ENCODE peak calls at places on chromosomes 13 and 19, in eight cellular contexts. One of them, this sample, is unnamed.

GRCh38 chr19:44813331-44814131 is 4.6 kb downstream of the BCAM start:
- DNase-seq in amniotic stem cell: no peak
- DNase-seq in stimulated activated CD8-positive, alpha-beta memory T cell treated with anti-CD3 and anti-CD28 coated beads, Interleukin-4, amount 100 ng/mL, for 1 hour: no peak
- DNase-seq in NCI-H510A treated with DMSO at 0.1 percent for 48 hours: no peak
- DNase-seq in LHCN-M2: no peak
- DNase-seq in activated CD8-positive, alpha-beta memory T cell treated with anti-CD3 and anti-CD28 coated beads for 1 hour: no peak
- DNase-seq in AG04450: no peak
- DNase-seq in A549: no peak
- DNase-seq in this sample: no peak

GRCh38 chr19:19381007-19381926 is 24.2 kb upstream of the GATAD2A start:
- DNase-seq in amniotic stem cell: no peak
- DNase-seq in stimulated activated CD8-positive, alpha-beta memory T cell treated with anti-CD3 and anti-CD28 coated beads, Interleukin-4, amount 100 ng/mL, for 1 hour: no peak
- DNase-seq in NCI-H510A treated with DMSO at 0.1 percent for 48 hours: peak
- DNase-seq in LHCN-M2: no peak
- DNase-seq in activated CD8-positive, alpha-beta memory T cell treated with anti-CD3 and anti-CD28 coated beads for 1 hour: no peak
- DNase-seq in AG04450: no peak
- DNase-seq in A549: no peak
- DNase-seq in this sample: peak

GRCh38 chr19:28289294-28290063 is 923.5 kb downstream of the UQCRFS1 start:
- DNase-seq in amniotic stem cell: no peak
- DNase-seq in stimulated activated CD8-positive, alpha-beta memory T cell treated with anti-CD3 and anti-CD28 coated beads, Interleukin-4, amount 100 ng/mL, for 1 hour: no peak
- DNase-seq in NCI-H510A treated with DMSO at 0.1 percent for 48 hours: no peak
- DNase-seq in LHCN-M2: peak
- DNase-seq in activated CD8-positive, alpha-beta memory T cell treated with anti-CD3 and anti-CD28 coated beads for 1 hour: no peak
- DNase-seq in AG04450: no peak
- DNase-seq in A549: no peak
- DNase-seq in this sample: peak

GRCh38 chr13:32905864-32906180 is 110.4 kb upstream of the KL start:
- DNase-seq in amniotic stem cell: no peak
- DNase-seq in stimulated activated CD8-positive, alpha-beta memory T cell treated with anti-CD3 and anti-CD28 coated beads, Interleukin-4, amount 100 ng/mL, for 1 hour: no peak
- DNase-seq in NCI-H510A treated with DMSO at 0.1 percent for 48 hours: no peak
- DNase-seq in LHCN-M2: peak
- DNase-seq in activated CD8-positive, alpha-beta memory T cell treated with anti-CD3 and anti-CD28 coated beads for 1 hour: no peak
- DNase-seq in AG04450: no peak
- DNase-seq in A549: no peak
- DNase-seq in this sample: no peak

GRCh38 chr19:51687791-51688664 is 5.1 kb upstream of the SPACA6 start:
- DNase-seq in amniotic stem cell: peak
- DNase-seq in stimulated activated CD8-positive, alpha-beta memory T cell treated with anti-CD3 and anti-CD28 coated beads, Interleukin-4, amount 100 ng/mL, for 1 hour: no peak
- DNase-seq in NCI-H510A treated with DMSO at 0.1 percent for 48 hours: peak
- DNase-seq in LHCN-M2: peak
- DNase-seq in activated CD8-positive, alpha-beta memory T cell treated with anti-CD3 and anti-CD28 coated beads for 1 hour: no peak
- DNase-seq in AG04450: no peak
- DNase-seq in A549: peak
- DNase-seq in this sample: peak

GRCh38 chr13:92807343-92807742 is 419.3 kb upstream of the GPC6 start:
- DNase-seq in amniotic stem cell: no peak
- DNase-seq in stimulated activated CD8-positive, alpha-beta memory T cell treated with anti-CD3 and anti-CD28 coated beads, Interleukin-4, amount 100 ng/mL, for 1 hour: no peak
- DNase-seq in NCI-H510A treated with DMSO at 0.1 percent for 48 hours: no peak
- DNase-seq in LHCN-M2: no peak
- DNase-seq in activated CD8-positive, alpha-beta memory T cell treated with anti-CD3 and anti-CD28 coated beads for 1 hour: no peak
- DNase-seq in AG04450: no peak
- DNase-seq in A549: no peak
- DNase-seq in this sample: no peak

GRCh38 chr13:72643339-72643989 is 84.0 kb downstream of the MZT1 start:
- DNase-seq in amniotic stem cell: peak
- DNase-seq in stimulated activated CD8-positive, alpha-beta memory T cell treated with anti-CD3 and anti-CD28 coated beads, Interleukin-4, amount 100 ng/mL, for 1 hour: peak
- DNase-seq in NCI-H510A treated with DMSO at 0.1 percent for 48 hours: no peak
- DNase-seq in LHCN-M2: peak
- DNase-seq in activated CD8-positive, alpha-beta memory T cell treated with anti-CD3 and anti-CD28 coated beads for 1 hour: peak
- DNase-seq in AG04450: peak
- DNase-seq in A549: peak
- DNase-seq in this sample: peak

GRCh38 chr19:1019616-1019961 is 1.3 kb downstream of the TMEM259 start:
- DNase-seq in amniotic stem cell: no peak
- DNase-seq in stimulated activated CD8-positive, alpha-beta memory T cell treated with anti-CD3 and anti-CD28 coated beads, Interleukin-4, amount 100 ng/mL, for 1 hour: no peak
- DNase-seq in NCI-H510A treated with DMSO at 0.1 percent for 48 hours: no peak
- DNase-seq in LHCN-M2: no peak
- DNase-seq in activated CD8-positive, alpha-beta memory T cell treated with anti-CD3 and anti-CD28 coated beads for 1 hour: no peak
- DNase-seq in AG04450: no peak
- DNase-seq in A549: no peak
- DNase-seq in this sample: no peak

GRCh38 chr13:114196629-114197028 is 17.6 kb downstream of the CFAP97D2 start:
- DNase-seq in amniotic stem cell: no peak
- DNase-seq in stimulated activated CD8-positive, alpha-beta memory T cell treated with anti-CD3 and anti-CD28 coated beads, Interleukin-4, amount 100 ng/mL, for 1 hour: no peak
- DNase-seq in NCI-H510A treated with DMSO at 0.1 percent for 48 hours: no peak
- DNase-seq in LHCN-M2: no peak
- DNase-seq in activated CD8-positive, alpha-beta memory T cell treated with anti-CD3 and anti-CD28 coated beads for 1 hour: no peak
- DNase-seq in AG04450: no peak
- DNase-seq in A549: no peak
- DNase-seq in this sample: no peak

GRCh38 chr13:45833663-45834062 is 17.9 kb downstream of the SIAH3 start:
- DNase-seq in amniotic stem cell: no peak
- DNase-seq in stimulated activated CD8-positive, alpha-beta memory T cell treated with anti-CD3 and anti-CD28 coated beads, Interleukin-4, amount 100 ng/mL, for 1 hour: no peak
- DNase-seq in NCI-H510A treated with DMSO at 0.1 percent for 48 hours: no peak
- DNase-seq in LHCN-M2: peak
- DNase-seq in activated CD8-positive, alpha-beta memory T cell treated with anti-CD3 and anti-CD28 coated beads for 1 hour: no peak
- DNase-seq in AG04450: no peak
- DNase-seq in A549: no peak
- DNase-seq in this sample: no peak

GRCh38 chr13:98307744-98308524 is 130.9 kb upstream of the RNF113B start:
- DNase-seq in amniotic stem cell: no peak
- DNase-seq in stimulated activated CD8-positive, alpha-beta memory T cell treated with anti-CD3 and anti-CD28 coated beads, Interleukin-4, amount 100 ng/mL, for 1 hour: no peak
- DNase-seq in NCI-H510A treated with DMSO at 0.1 percent for 48 hours: no peak
- DNase-seq in LHCN-M2: no peak
- DNase-seq in activated CD8-positive, alpha-beta memory T cell treated with anti-CD3 and anti-CD28 coated beads for 1 hour: no peak
- DNase-seq in AG04450: no peak
- DNase-seq in A549: no peak
- DNase-seq in this sample: no peak

GRCh38 chr13:39565036-39565949 is 37.7 kb downstream of the LHFPL6 start:
- DNase-seq in amniotic stem cell: peak
- DNase-seq in stimulated activated CD8-positive, alpha-beta memory T cell treated with anti-CD3 and anti-CD28 coated beads, Interleukin-4, amount 100 ng/mL, for 1 hour: no peak
- DNase-seq in NCI-H510A treated with DMSO at 0.1 percent for 48 hours: no peak
- DNase-seq in LHCN-M2: peak
- DNase-seq in activated CD8-positive, alpha-beta memory T cell treated with anti-CD3 and anti-CD28 coated beads for 1 hour: no peak
- DNase-seq in AG04450: peak
- DNase-seq in A549: peak
- DNase-seq in this sample: no peak

GRCh38 chr13:66468656-66469055 is 761.5 kb downstream of the PCDH9 start:
- DNase-seq in amniotic stem cell: no peak
- DNase-seq in stimulated activated CD8-positive, alpha-beta memory T cell treated with anti-CD3 and anti-CD28 coated beads, Interleukin-4, amount 100 ng/mL, for 1 hour: no peak
- DNase-seq in NCI-H510A treated with DMSO at 0.1 percent for 48 hours: no peak
- DNase-seq in LHCN-M2: no peak
- DNase-seq in activated CD8-positive, alpha-beta memory T cell treated with anti-CD3 and anti-CD28 coated beads for 1 hour: no peak
- DNase-seq in AG04450: no peak
- DNase-seq in A549: no peak
- DNase-seq in this sample: no peak

GRCh38 chr13:111183087-111183645 is 68.1 kb downstream of the ARHGEF7 start:
- DNase-seq in amniotic stem cell: no peak
- DNase-seq in stimulated activated CD8-positive, alpha-beta memory T cell treated with anti-CD3 and anti-CD28 coated beads, Interleukin-4, amount 100 ng/mL, for 1 hour: no peak
- DNase-seq in NCI-H510A treated with DMSO at 0.1 percent for 48 hours: no peak
- DNase-seq in LHCN-M2: no peak
- DNase-seq in activated CD8-positive, alpha-beta memory T cell treated with anti-CD3 and anti-CD28 coated beads for 1 hour: no peak
- DNase-seq in AG04450: no peak
- DNase-seq in A549: no peak
- DNase-seq in this sample: no peak

GRCh38 chr13:110702591-110703526 is 3.1 kb downstream of the CARS2 start:
- DNase-seq in amniotic stem cell: no peak
- DNase-seq in stimulated activated CD8-positive, alpha-beta memory T cell treated with anti-CD3 and anti-CD28 coated beads, Interleukin-4, amount 100 ng/mL, for 1 hour: no peak
- DNase-seq in NCI-H510A treated with DMSO at 0.1 percent for 48 hours: no peak
- DNase-seq in LHCN-M2: peak
- DNase-seq in activated CD8-positive, alpha-beta memory T cell treated with anti-CD3 and anti-CD28 coated beads for 1 hour: no peak
- DNase-seq in AG04450: no peak
- DNase-seq in A549: no peak
- DNase-seq in this sample: no peak

GRCh38 chr19:47427241-47428176 is 8.2 kb upstream of the MEIS3 start:
- DNase-seq in amniotic stem cell: no peak
- DNase-seq in stimulated activated CD8-positive, alpha-beta memory T cell treated with anti-CD3 and anti-CD28 coated beads, Interleukin-4, amount 100 ng/mL, for 1 hour: peak
- DNase-seq in NCI-H510A treated with DMSO at 0.1 percent for 48 hours: peak
- DNase-seq in LHCN-M2: no peak
- DNase-seq in activated CD8-positive, alpha-beta memory T cell treated with anti-CD3 and anti-CD28 coated beads for 1 hour: peak
- DNase-seq in AG04450: no peak
- DNase-seq in A549: peak
- DNase-seq in this sample: peak

GRCh38 chr19:45340232-45340898 is at the start of gene KLC3:
- DNase-seq in amniotic stem cell: no peak
- DNase-seq in stimulated activated CD8-positive, alpha-beta memory T cell treated with anti-CD3 and anti-CD28 coated beads, Interleukin-4, amount 100 ng/mL, for 1 hour: no peak
- DNase-seq in NCI-H510A treated with DMSO at 0.1 percent for 48 hours: no peak
- DNase-seq in LHCN-M2: no peak
- DNase-seq in activated CD8-positive, alpha-beta memory T cell treated with anti-CD3 and anti-CD28 coated beads for 1 hour: no peak
- DNase-seq in AG04450: no peak
- DNase-seq in A549: no peak
- DNase-seq in this sample: no peak

GRCh38 chr19:2275588-2276428 is 6.2 kb downstream of the PEAK3 start:
- DNase-seq in amniotic stem cell: no peak
- DNase-seq in stimulated activated CD8-positive, alpha-beta memory T cell treated with anti-CD3 and anti-CD28 coated beads, Interleukin-4, amount 100 ng/mL, for 1 hour: no peak
- DNase-seq in NCI-H510A treated with DMSO at 0.1 percent for 48 hours: no peak
- DNase-seq in LHCN-M2: no peak
- DNase-seq in activated CD8-positive, alpha-beta memory T cell treated with anti-CD3 and anti-CD28 coated beads for 1 hour: no peak
- DNase-seq in AG04450: no peak
- DNase-seq in A549: no peak
- DNase-seq in this sample: no peak

GRCh38 chr13:74090397-74090796 is 43.8 kb downstream of the KLF12 start:
- DNase-seq in amniotic stem cell: no peak
- DNase-seq in stimulated activated CD8-positive, alpha-beta memory T cell treated with anti-CD3 and anti-CD28 coated beads, Interleukin-4, amount 100 ng/mL, for 1 hour: no peak
- DNase-seq in NCI-H510A treated with DMSO at 0.1 percent for 48 hours: no peak
- DNase-seq in LHCN-M2: no peak
- DNase-seq in activated CD8-positive, alpha-beta memory T cell treated with anti-CD3 and anti-CD28 coated beads for 1 hour: no peak
- DNase-seq in AG04450: no peak
- DNase-seq in A549: no peak
- DNase-seq in this sample: no peak

GRCh38 chr19:56765107-56765506 is 75.4 kb downstream of the PEG3 start:
- DNase-seq in amniotic stem cell: no peak
- DNase-seq in stimulated activated CD8-positive, alpha-beta memory T cell treated with anti-CD3 and anti-CD28 coated beads, Interleukin-4, amount 100 ng/mL, for 1 hour: no peak
- DNase-seq in NCI-H510A treated with DMSO at 0.1 percent for 48 hours: no peak
- DNase-seq in LHCN-M2: no peak
- DNase-seq in activated CD8-positive, alpha-beta memory T cell treated with anti-CD3 and anti-CD28 coated beads for 1 hour: no peak
- DNase-seq in AG04450: no peak
- DNase-seq in A549: no peak
- DNase-seq in this sample: no peak

GRCh38 chr13:49840266-49840665 is 47.8 kb upstream of the KPNA3 start:
- DNase-seq in amniotic stem cell: no peak
- DNase-seq in stimulated activated CD8-positive, alpha-beta memory T cell treated with anti-CD3 and anti-CD28 coated beads, Interleukin-4, amount 100 ng/mL, for 1 hour: no peak
- DNase-seq in NCI-H510A treated with DMSO at 0.1 percent for 48 hours: no peak
- DNase-seq in LHCN-M2: no peak
- DNase-seq in activated CD8-positive, alpha-beta memory T cell treated with anti-CD3 and anti-CD28 coated beads for 1 hour: no peak
- DNase-seq in AG04450: no peak
- DNase-seq in A549: no peak
- DNase-seq in this sample: no peak

GRCh38 chr13:85528578-85529215 is 270.5 kb downstream of the SLITRK6 start:
- DNase-seq in amniotic stem cell: peak
- DNase-seq in stimulated activated CD8-positive, alpha-beta memory T cell treated with anti-CD3 and anti-CD28 coated beads, Interleukin-4, amount 100 ng/mL, for 1 hour: no peak
- DNase-seq in NCI-H510A treated with DMSO at 0.1 percent for 48 hours: no peak
- DNase-seq in LHCN-M2: peak
- DNase-seq in activated CD8-positive, alpha-beta memory T cell treated with anti-CD3 and anti-CD28 coated beads for 1 hour: no peak
- DNase-seq in AG04450: peak
- DNase-seq in A549: peak
- DNase-seq in this sample: no peak

GRCh38 chr13:34357435-34358232 is 539.7 kb downstream of the RFC3 start:
- DNase-seq in amniotic stem cell: peak
- DNase-seq in stimulated activated CD8-positive, alpha-beta memory T cell treated with anti-CD3 and anti-CD28 coated beads, Interleukin-4, amount 100 ng/mL, for 1 hour: no peak
- DNase-seq in NCI-H510A treated with DMSO at 0.1 percent for 48 hours: no peak
- DNase-seq in LHCN-M2: peak
- DNase-seq in activated CD8-positive, alpha-beta memory T cell treated with anti-CD3 and anti-CD28 coated beads for 1 hour: no peak
- DNase-seq in AG04450: peak
- DNase-seq in A549: peak
- DNase-seq in this sample: no peak

GRCh38 chr13:42836930-42837329 is 55.5 kb downstream of the FAM216B start:
- DNase-seq in amniotic stem cell: peak
- DNase-seq in stimulated activated CD8-positive, alpha-beta memory T cell treated with anti-CD3 and anti-CD28 coated beads, Interleukin-4, amount 100 ng/mL, for 1 hour: no peak
- DNase-seq in NCI-H510A treated with DMSO at 0.1 percent for 48 hours: peak
- DNase-seq in LHCN-M2: peak
- DNase-seq in activated CD8-positive, alpha-beta memory T cell treated with anti-CD3 and anti-CD28 coated beads for 1 hour: no peak
- DNase-seq in AG04450: no peak
- DNase-seq in A549: peak
- DNase-seq in this sample: peak

GRCh38 chr19:10290439-10290875 is 705 bp downstream of the ICAM5 start:
- DNase-seq in amniotic stem cell: no peak
- DNase-seq in stimulated activated CD8-positive, alpha-beta memory T cell treated with anti-CD3 and anti-CD28 coated beads, Interleukin-4, amount 100 ng/mL, for 1 hour: no peak
- DNase-seq in NCI-H510A treated with DMSO at 0.1 percent for 48 hours: no peak
- DNase-seq in LHCN-M2: peak
- DNase-seq in activated CD8-positive, alpha-beta memory T cell treated with anti-CD3 and anti-CD28 coated beads for 1 hour: no peak
- DNase-seq in AG04450: no peak
- DNase-seq in A549: no peak
- DNase-seq in this sample: no peak

GRCh38 chr19:20038358-20039202 is 725 bp downstream of the ZNF682 start:
- DNase-seq in amniotic stem cell: no peak
- DNase-seq in stimulated activated CD8-positive, alpha-beta memory T cell treated with anti-CD3 and anti-CD28 coated beads, Interleukin-4, amount 100 ng/mL, for 1 hour: no peak
- DNase-seq in NCI-H510A treated with DMSO at 0.1 percent for 48 hours: no peak
- DNase-seq in LHCN-M2: no peak
- DNase-seq in activated CD8-positive, alpha-beta memory T cell treated with anti-CD3 and anti-CD28 coated beads for 1 hour: no peak
- DNase-seq in AG04450: no peak
- DNase-seq in A549: no peak
- DNase-seq in this sample: peak

GRCh38 chr13:24106429-24106828 is 54.1 kb upstream of the SPATA13 start:
- DNase-seq in amniotic stem cell: no peak
- DNase-seq in stimulated activated CD8-positive, alpha-beta memory T cell treated with anti-CD3 and anti-CD28 coated beads, Interleukin-4, amount 100 ng/mL, for 1 hour: no peak
- DNase-seq in NCI-H510A treated with DMSO at 0.1 percent for 48 hours: no peak
- DNase-seq in LHCN-M2: no peak
- DNase-seq in activated CD8-positive, alpha-beta memory T cell treated with anti-CD3 and anti-CD28 coated beads for 1 hour: no peak
- DNase-seq in AG04450: no peak
- DNase-seq in A549: no peak
- DNase-seq in this sample: no peak

GRCh38 chr13:74560325-74560724 is 426.1 kb upstream of the KLF12 start:
- DNase-seq in amniotic stem cell: no peak
- DNase-seq in stimulated activated CD8-positive, alpha-beta memory T cell treated with anti-CD3 and anti-CD28 coated beads, Interleukin-4, amount 100 ng/mL, for 1 hour: no peak
- DNase-seq in NCI-H510A treated with DMSO at 0.1 percent for 48 hours: no peak
- DNase-seq in LHCN-M2: no peak
- DNase-seq in activated CD8-positive, alpha-beta memory T cell treated with anti-CD3 and anti-CD28 coated beads for 1 hour: no peak
- DNase-seq in AG04450: no peak
- DNase-seq in A549: no peak
- DNase-seq in this sample: no peak

GRCh38 chr19:42207767-42208259 is 9.7 kb downstream of the DEDD2 start:
- DNase-seq in amniotic stem cell: peak
- DNase-seq in stimulated activated CD8-positive, alpha-beta memory T cell treated with anti-CD3 and anti-CD28 coated beads, Interleukin-4, amount 100 ng/mL, for 1 hour: no peak
- DNase-seq in NCI-H510A treated with DMSO at 0.1 percent for 48 hours: no peak
- DNase-seq in LHCN-M2: peak
- DNase-seq in activated CD8-positive, alpha-beta memory T cell treated with anti-CD3 and anti-CD28 coated beads for 1 hour: no peak
- DNase-seq in AG04450: peak
- DNase-seq in A549: peak
- DNase-seq in this sample: no peak

GRCh38 chr13:99018418-99019180 is 40.7 kb upstream of the DOCK9 start:
- DNase-seq in amniotic stem cell: peak
- DNase-seq in stimulated activated CD8-positive, alpha-beta memory T cell treated with anti-CD3 and anti-CD28 coated beads, Interleukin-4, amount 100 ng/mL, for 1 hour: no peak
- DNase-seq in NCI-H510A treated with DMSO at 0.1 percent for 48 hours: no peak
- DNase-seq in LHCN-M2: peak
- DNase-seq in activated CD8-positive, alpha-beta memory T cell treated with anti-CD3 and anti-CD28 coated beads for 1 hour: no peak
- DNase-seq in AG04450: no peak
- DNase-seq in A549: no peak
- DNase-seq in this sample: no peak

GRCh38 chr19:3512562-3512961 is 6.5 kb downstream of the FZR1 start:
- DNase-seq in amniotic stem cell: no peak
- DNase-seq in stimulated activated CD8-positive, alpha-beta memory T cell treated with anti-CD3 and anti-CD28 coated beads, Interleukin-4, amount 100 ng/mL, for 1 hour: no peak
- DNase-seq in NCI-H510A treated with DMSO at 0.1 percent for 48 hours: no peak
- DNase-seq in LHCN-M2: no peak
- DNase-seq in activated CD8-positive, alpha-beta memory T cell treated with anti-CD3 and anti-CD28 coated beads for 1 hour: no peak
- DNase-seq in AG04450: no peak
- DNase-seq in A549: no peak
- DNase-seq in this sample: no peak

This sample was measured in NCI-H1092 treated with DMSO at 0.1 percent for 48 hours.